ENCODE peak calls at places on chromosome 12, in seven cellular contexts. M is mesendoderm, I is HCT116, O is endodermal cell, C is endothelial cell of umbilical vein, Y is NT2/D1, Z is neuronal stem cell. K is an unnamed sample. For H3K36me3 and H3K4me1, the result is how much of the 10 kb centered on the place peaks cover.

GRCh38 chr12:121579190-121579791 is 1.5 kb downstream of the KDM2B start:
- DNase-seq in M (no peak), I (no peak), O (peak), C (no peak), Y (no peak), Z (peak), K (peak)

GRCh38 chr12:6285532-6286306 is 24.8 kb upstream of the PLEKHG6 start:
- DNase-seq in M (no peak), I (no peak), O (no peak), C (no peak), Y (no peak), Z (no peak), K (peak)

GRCh38 chr12:92779902-92780301 is 77.1 kb downstream of the PLEKHG7 start:
- DNase-seq in M (no peak), I (no peak), O (no peak), C (no peak), Y (no peak), Z (no peak), K (peak)

GRCh38 chr12:69459477-69459876 is 10.7 kb upstream of the FRS2 start:
- DNase-seq in M (no peak), I (no peak), O (no peak), C (no peak), Y (no peak), Z (no peak), K (no peak)

GRCh38 chr12:79444089-79444488 is 246.7 kb downstream of the PAWR start:
- DNase-seq in M (no peak), I (no peak), O (no peak), C (peak), Y (no peak), Z (no peak), K (peak)

GRCh38 chr12:71797506-71797905 is 42.1 kb upstream of the TBC1D15 start:
- DNase-seq in M (no peak), I (no peak), O (no peak), C (no peak), Y (no peak), Z (no peak), K (peak)

GRCh38 chr12:126534495-126534894 is 1469.3 kb downstream of the AACS start:
- DNase-seq in M (peak), I (no peak), O (peak), C (no peak), Y (no peak), Z (no peak), K (no peak)

GRCh38 chr12:53345486-53346195 is 9.5 kb upstream of the SP7 start:
- DNase-seq in M (peak), I (no peak), O (peak), C (peak), Y (no peak), Z (no peak), K (peak)

GRCh38 chr12:31005944-31006361 is 67.7 kb upstream of the DDX11 start:
- DNase-seq in M (peak), I (peak), O (no peak), C (no peak), Y (no peak), Z (no peak), K (peak)

GRCh38 chr12:123457980-123458779 is at the start of gene SNRNP35:
- DNase-seq in M (peak), I (peak), O (peak), C (peak), Y (peak), Z (peak), K (peak)

GRCh38 chr12:11563785-11564739 is 85.4 kb upstream of the ETV6 start:
- DNase-seq in M (no peak), I (no peak), O (no peak), C (no peak), Y (no peak), Z (no peak), K (no peak)

GRCh38 chr12:71665109-71665476 is 992 bp downstream of the THAP2 start:
- DNase-seq in M (no peak), I (no peak), O (no peak), C (no peak), Y (no peak), Z (no peak), K (no peak)

GRCh38 chr12:81128930-81129554 is 51.2 kb downstream of the ACSS3 start:
- DNase-seq in M (peak), I (peak), O (peak), C (peak), Y (peak), Z (peak), K (peak)

GRCh38 chr12:6667559-6668210 is 4.8 kb upstream of the ING4 start:
- DNase-seq in M (peak), I (peak), O (peak), C (no peak), Y (no peak), Z (no peak), K (no peak)

GRCh38 chr12:53994268-53994690 is 5.7 kb upstream of the HOXC9 start:
- DNase-seq in M (no peak), I (no peak), O (no peak), C (no peak), Y (no peak), Z (no peak), K (no peak)

GRCh38 chr12:27220057-27220987 is 23.8 kb upstream of the STK38L start:
- DNase-seq in M (no peak), I (no peak), O (no peak), C (no peak), Y (no peak), Z (no peak), K (peak)

GRCh38 chr12:32558941-32559340 is 120.2 kb upstream of the DNM1L start:
- DNase-seq in M (no peak), I (no peak), O (no peak), C (no peak), Y (no peak), Z (no peak), K (peak)

DNA sequence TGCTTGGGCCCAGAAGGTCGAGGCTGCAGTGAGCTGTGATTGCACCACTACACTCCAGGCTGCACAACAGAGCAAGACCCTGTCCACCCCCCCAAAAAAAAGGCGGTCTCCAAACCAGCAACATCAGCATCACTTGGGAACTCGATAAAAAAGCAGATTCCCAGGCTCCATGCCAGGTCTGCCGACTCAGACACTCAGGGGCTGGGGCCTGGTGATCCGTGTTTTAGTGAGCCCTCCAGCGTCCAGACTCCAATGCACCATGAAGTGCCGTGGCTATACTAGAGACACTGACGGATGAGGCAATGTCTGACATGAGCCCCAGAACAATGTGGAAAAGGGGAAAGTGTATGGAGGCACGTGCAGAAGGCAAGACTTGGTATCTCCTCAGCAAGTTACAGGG is 28.8 kb downstream of the SCARB1 start:
- DNase-seq in M (no peak), I (no peak), O (no peak), C (no peak), Y (no peak), Z (no peak), K (no peak)
- H3K36me3 ChIP-seq in M (under half), I (under half), O (under half), C (under half), Y (under half), Z (under half), K (under half)

GRCh38 chr12:76275511-76276093 is 72.6 kb downstream of the BBS10 start:
- DNase-seq in M (no peak), I (no peak), O (peak), C (peak), Y (no peak), Z (no peak), K (no peak)

GRCh38 chr12:76274699-76275098 is 73.5 kb downstream of the BBS10 start:
- DNase-seq in M (no peak), I (no peak), O (no peak), C (peak), Y (no peak), Z (no peak), K (no peak)

GRCh38 chr12:76276499-76277151 is 71.6 kb downstream of the BBS10 start:
- DNase-seq in M (no peak), I (no peak), O (peak), C (no peak), Y (no peak), Z (no peak), K (no peak)

GRCh38 chr12:76272292-76272691 is 75.9 kb downstream of the BBS10 start:
- DNase-seq in M (no peak), I (no peak), O (no peak), C (no peak), Y (no peak), Z (no peak), K (no peak)

GRCh38 chr12:76277480-76277879 is 70.7 kb downstream of the BBS10 start:
- DNase-seq in M (no peak), I (no peak), O (peak), C (peak), Y (no peak), Z (no peak), K (peak)
- H3K9ac ChIP-seq in M (no peak), I (no peak), O (no peak), C (peak), Y (no peak), Z (no peak), K (no peak)

DNA sequence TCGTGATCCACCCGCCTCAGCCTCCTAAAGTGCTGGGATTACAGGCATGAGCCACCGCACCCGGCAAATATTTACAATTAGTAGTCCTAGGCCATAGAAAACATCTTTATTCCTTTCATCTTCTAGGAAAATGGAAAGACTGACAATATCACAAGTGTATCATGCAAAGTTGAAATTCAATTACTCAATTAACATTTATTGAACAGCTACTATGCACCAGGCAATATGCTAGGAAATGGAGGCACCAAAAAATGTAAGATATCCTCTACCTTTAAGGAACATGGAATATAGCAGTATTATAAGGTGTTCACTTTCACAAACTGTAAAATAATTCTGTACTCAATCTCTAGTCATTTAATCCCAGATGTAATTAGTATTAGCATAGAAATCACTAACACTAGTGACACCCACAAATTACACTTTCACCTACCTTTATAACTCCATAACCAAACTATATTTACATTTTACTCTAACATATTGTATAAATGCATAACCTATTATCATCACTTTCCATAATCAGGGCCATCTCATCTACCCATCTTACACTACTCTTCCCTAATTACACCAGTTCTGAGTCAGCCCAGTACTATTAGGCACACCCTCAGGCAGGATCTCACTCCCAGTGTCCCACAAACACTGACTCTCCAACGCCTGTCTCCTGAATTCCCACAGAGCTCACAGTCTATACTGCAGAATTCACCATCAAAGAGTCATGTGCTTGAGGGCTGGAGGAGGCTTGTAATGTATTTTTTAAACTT is 10.4 kb downstream of the CORO1C start:
- DNase-seq in M (peak), I (no peak), O (no peak), C (no peak), Y (no peak), Z (no peak), K (peak)
- H3K4me1 ChIP-seq in M (under half), I (under half), O (under half), C (under half), Y (under half), Z (under half), K (half or more)

GRCh38 chr12:132787877-132788276 is 26.2 kb upstream of the ANKLE2 start:
- DNase-seq in M (no peak), I (no peak), O (no peak), C (no peak), Y (no peak), Z (no peak), K (no peak)
- H3K36me3 ChIP-seq in M (under half), I (under half), O (half or more), C (under half), Y (half or more), Z (under half), K (half or more)

DNA sequence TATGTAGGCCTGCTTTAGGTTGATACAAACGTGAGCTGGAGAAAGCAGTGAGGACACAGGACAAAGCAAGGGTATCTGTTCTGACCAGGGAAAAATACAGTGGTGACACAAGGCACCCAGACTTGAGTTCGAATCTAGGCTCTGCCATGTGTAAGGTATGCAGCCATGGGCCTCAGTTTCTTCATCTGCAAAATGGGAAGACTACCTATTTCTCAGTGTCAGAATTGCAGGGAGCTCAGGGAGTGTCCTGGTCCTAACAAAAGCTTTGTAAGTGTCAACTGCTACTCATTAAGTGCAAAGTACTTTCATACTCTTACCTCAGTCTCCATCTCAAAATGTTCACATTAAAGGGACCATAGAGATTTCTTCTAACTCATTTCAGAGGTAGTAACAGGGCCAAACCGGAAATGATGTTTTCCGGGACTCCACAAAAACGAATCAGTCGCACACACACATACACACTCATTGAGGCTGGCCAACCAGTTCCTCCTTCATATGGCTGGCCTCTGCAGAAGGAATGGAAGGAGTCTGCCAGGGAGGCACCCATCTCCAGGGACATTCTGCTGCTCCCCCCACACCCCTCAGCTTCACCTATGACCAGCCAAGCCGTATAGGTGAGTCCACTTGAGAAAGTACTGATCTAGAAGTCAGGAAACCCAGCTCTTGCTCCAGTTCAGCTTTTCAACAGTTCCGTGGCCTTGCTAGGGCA is 7.8 kb downstream of the CTDSP2 start:
- DNase-seq in M (no peak), I (no peak), O (no peak), C (peak), Y (no peak), Z (no peak), K (no peak)
- H3K9ac ChIP-seq in M (no peak), I (no peak), O (no peak), C (peak), Y (no peak), Z (no peak), K (peak)

GRCh38 chr12:55935742-55936151 is 4.8 kb downstream of the DGKA start:
- DNase-seq in M (no peak), I (no peak), O (peak), C (no peak), Y (no peak), Z (no peak), K (no peak)
- H3K4me1 ChIP-seq in M (under half), I (under half), O (under half), C (under half), Y (under half), Z (under half), K (under half)

GRCh38 chr12:64311877-64312276 is 78.7 kb downstream of the C12orf56 start:
- DNase-seq in M (no peak), I (no peak), O (no peak), C (no peak), Y (no peak), Z (no peak), K (no peak)
- H3K36me3 ChIP-seq in M (under half), I (under half), O (under half), C (under half), Y (under half), Z (under half), K (under half)

K was measured in adipocyte.